ENCODE peak calls at places on chromosomes 7 and 10, in ten cellular contexts. X is transverse colon, J is GM12891, Y is prostate gland, I is HepG2, M is spleen, H is sigmoid colon, W is K562, G is esophagus muscularis mucosa, D is GM12878. S is an unnamed sample.

GRCh38 chr10:85612833-85613232 is 753.8 kb downstream of the GRID1 start:
- DNase-seq in X (no peak), J (no peak), Y (no peak), I (no peak), M (no peak), H (no peak), W (no peak), G (peak), D (no peak), S (no peak)

GRCh38 chr10:34286136-34286739 is 528.9 kb downstream of the PARD3 start:
- DNase-seq in X (no peak), J (no peak), Y (no peak), I (no peak), M (no peak), H (no peak), W (no peak), G (no peak), D (no peak), S (no peak)

GRCh38 chr7:125551008-125551407 is 621.4 kb upstream of the POT1 start:
- DNase-seq in X (no peak), J (no peak), Y (no peak), I (no peak), M (no peak), H (no peak), W (no peak), G (no peak), D (no peak), S (no peak)

GRCh38 chr10:30755474-30755873 is 125.9 kb upstream of the LYZL2 start:
- DNase-seq in X (no peak), J (no peak), Y (no peak), I (no peak), M (no peak), H (no peak), W (no peak), G (no peak), D (no peak), S (no peak)

GRCh38 chr7:44727346-44728262 is 21.0 kb upstream of the ZMIZ2 start:
- DNase-seq in X (no peak), J (no peak), Y (no peak), I (no peak), M (peak), H (no peak), W (peak), G (no peak), D (no peak), S (no peak)

GRCh38 chr10:62019013-62019684 is 117.7 kb downstream of the ARID5B start:
- DNase-seq in X (no peak), J (no peak), Y (no peak), I (no peak), M (no peak), H (no peak), W (no peak), G (no peak), D (no peak), S (no peak)

GRCh38 chr10:130729876-130730275 is 581.6 kb downstream of the TCERG1L start:
- DNase-seq in X (no peak), J (no peak), Y (no peak), I (no peak), M (peak), H (peak), W (no peak), G (no peak), D (no peak), S (no peak)

GRCh38 chr10:132627736-132628512 is 90.3 kb downstream of the INPP5A start:
- DNase-seq in X (no peak), J (no peak), Y (no peak), I (no peak), M (peak), H (peak), W (peak), G (no peak), D (no peak), S (peak)

GRCh38 chr7:101294039-101294831 is 27.4 kb downstream of the IFT22 start:
- DNase-seq in X (no peak), J (no peak), Y (no peak), I (no peak), M (no peak), H (no peak), W (no peak), G (no peak), D (no peak), S (no peak)

GRCh38 chr7:141362580-141363435 is 188.4 kb upstream of the AGK start:
- DNase-seq in X (no peak), J (no peak), Y (no peak), I (no peak), M (no peak), H (no peak), W (no peak), G (no peak), D (no peak), S (no peak)

GRCh38 chr10:102702742-102703141 is 11.5 kb downstream of the ARL3 start:
- DNase-seq in X (no peak), J (no peak), Y (no peak), I (no peak), M (no peak), H (no peak), W (no peak), G (no peak), D (no peak), S (no peak)

GRCh38 chr7:45922810-45923209 is 1.7 kb upstream of the IGFBP3 start:
- DNase-seq in X (no peak), J (no peak), Y (no peak), I (no peak), M (no peak), H (no peak), W (no peak), G (peak), D (no peak), S (no peak)

GRCh38 chr7:131570401-131570800 is 14.0 kb upstream of the PODXL start:
- DNase-seq in X (no peak), J (no peak), Y (no peak), I (peak), M (no peak), H (no peak), W (no peak), G (no peak), D (no peak), S (no peak)

GRCh38 chr7:46830-47140 is 145.6 kb upstream of the FAM20C start:
- DNase-seq in X (peak), J (no peak), Y (peak), I (no peak), M (peak), H (no peak), W (no peak), G (no peak), D (no peak), S (peak)

GRCh38 chr7:135716677-135717238 is 11.2 kb downstream of the SLC13A4 start:
- DNase-seq in X (no peak), J (no peak), Y (no peak), I (no peak), M (no peak), H (no peak), W (no peak), G (no peak), D (no peak), S (no peak)

GRCh38 chr10:37734971-37735370 is 122.4 kb downstream of the ZNF248 start:
- DNase-seq in X (no peak), J (no peak), Y (no peak), I (peak), M (no peak), H (no peak), W (peak), G (no peak), D (no peak), S (no peak)

GRCh38 chr7:786472-787255 is 45.6 kb upstream of the SUN1 start:
- DNase-seq in X (peak), J (peak), Y (peak), I (peak), M (peak), H (peak), W (peak), G (no peak), D (no peak), S (no peak)

GRCh38 chr7:92834661-92835139 is 1.7 kb downstream of the CDK6 start:
- DNase-seq in X (peak), J (no peak), Y (peak), I (no peak), M (no peak), H (peak), W (peak), G (no peak), D (no peak), S (peak)

GRCh38 chr7:120554960-120555571 is 282.1 kb downstream of the KCND2 start:
- DNase-seq in X (no peak), J (no peak), Y (no peak), I (peak), M (no peak), H (no peak), W (peak), G (no peak), D (peak), S (no peak)

GRCh38 chr7:65429642-65430343 is 56.1 kb downstream of the ZNF92 start:
- DNase-seq in X (no peak), J (no peak), Y (no peak), I (no peak), M (no peak), H (no peak), W (no peak), G (no peak), D (no peak), S (no peak)

GRCh38 chr10:119251315-119251708 is 43.9 kb downstream of the GRK5 start:
- DNase-seq in X (no peak), J (no peak), Y (no peak), I (no peak), M (peak), H (peak), W (peak), G (no peak), D (no peak), S (no peak)

GRCh38 chr7:89028319-89028718 is 232.8 kb upstream of the TEX47 start:
- DNase-seq in X (no peak), J (no peak), Y (no peak), I (no peak), M (no peak), H (no peak), W (no peak), G (no peak), D (no peak), S (no peak)

GRCh38 chr7:105413887-105414437 is 25.2 kb upstream of the SRPK2 start:
- DNase-seq in X (no peak), J (no peak), Y (no peak), I (no peak), M (no peak), H (no peak), W (no peak), G (no peak), D (no peak), S (no peak)

GRCh38 chr10:69807696-69808095 is 6.0 kb downstream of the COL13A1 start:
- DNase-seq in X (no peak), J (no peak), Y (no peak), I (no peak), M (peak), H (no peak), W (peak), G (no peak), D (no peak), S (no peak)

GRCh38 chr7:129188892-129189660 is 643 bp downstream of the SMO start:
- DNase-seq in X (no peak), J (no peak), Y (no peak), I (no peak), M (peak), H (peak), W (no peak), G (no peak), D (no peak), S (no peak)

GRCh38 chr10:97608991-97609561 is 19.6 kb downstream of the C10orf62 start:
- DNase-seq in X (no peak), J (no peak), Y (no peak), I (no peak), M (no peak), H (no peak), W (no peak), G (no peak), D (no peak), S (no peak)

GRCh38 chr7:45053941-45054340 is 34.8 kb downstream of the NACAD start:
- DNase-seq in X (no peak), J (no peak), Y (no peak), I (no peak), M (peak), H (no peak), W (no peak), G (no peak), D (no peak), S (peak)

GRCh38 chr10:23095404-23095965 is at the start of gene MSRB2:
- DNase-seq in X (peak), J (peak), Y (peak), I (peak), M (peak), H (peak), W (peak), G (peak), D (peak), S (peak)

GRCh38 chr10:123999956-124000615 is 93.3 kb downstream of the CHST15 start:
- DNase-seq in X (no peak), J (peak), Y (no peak), I (no peak), M (peak), H (no peak), W (no peak), G (peak), D (no peak), S (no peak)

GRCh38 chr10:7950981-7951847 is 103.3 kb upstream of the GATA3 start:
- DNase-seq in X (no peak), J (no peak), Y (no peak), I (peak), M (no peak), H (no peak), W (no peak), G (no peak), D (no peak), S (no peak)

GRCh38 chr7:6168469-6168868 is 104.0 kb downstream of the CYTH3 start:
- DNase-seq in X (no peak), J (no peak), Y (no peak), I (no peak), M (no peak), H (no peak), W (no peak), G (no peak), D (no peak), S (no peak)

GRCh38 chr10:12489357-12489756 is 140.0 kb downstream of the CAMK1D start:
- DNase-seq in X (no peak), J (no peak), Y (no peak), I (no peak), M (no peak), H (no peak), W (no peak), G (no peak), D (no peak), S (no peak)

GRCh38 chr7:55026086-55026790 is 7.4 kb downstream of the EGFR start:
- DNase-seq in X (no peak), J (no peak), Y (no peak), I (no peak), M (no peak), H (no peak), W (no peak), G (peak), D (no peak), S (no peak)

GRCh38 chr7:12570148-12570528 is 382 bp upstream of the SCIN start:
- DNase-seq in X (peak), J (no peak), Y (peak), I (no peak), M (no peak), H (no peak), W (no peak), G (no peak), D (no peak), S (no peak)

GRCh38 chr7:1536768-1537630 is 6.5 kb downstream of the MAFK start:
- DNase-seq in X (peak), J (no peak), Y (peak), I (peak), M (peak), H (peak), W (peak), G (peak), D (no peak), S (peak)

GRCh38 chr10:26697163-26697921 is at the start of gene PDSS1:
- DNase-seq in X (peak), J (peak), Y (peak), I (peak), M (peak), H (peak), W (peak), G (peak), D (peak), S (peak)

GRCh38 chr7:102210787-102211186 is 75.9 kb upstream of the SH2B2 start:
- DNase-seq in X (no peak), J (no peak), Y (no peak), I (peak), M (no peak), H (no peak), W (no peak), G (no peak), D (no peak), S (no peak)

GRCh38 chr7:2921748-2922147 is 77.6 kb upstream of the GNA12 start:
- DNase-seq in X (no peak), J (no peak), Y (no peak), I (peak), M (no peak), H (no peak), W (no peak), G (no peak), D (no peak), S (no peak)

GRCh38 chr7:86932038-86932512 is 127.4 kb downstream of the ELAPOR2 start:
- DNase-seq in X (no peak), J (no peak), Y (no peak), I (no peak), M (no peak), H (no peak), W (no peak), G (no peak), D (no peak), S (no peak)

GRCh38 chr10:110567201-110568054 is at the start of gene SMC3:
- DNase-seq in X (peak), J (peak), Y (peak), I (peak), M (peak), H (peak), W (peak), G (peak), D (peak), S (peak)

GRCh38 chr10:110569120-110569519 is 1.6 kb downstream of the SMC3 start:
- DNase-seq in X (no peak), J (no peak), Y (no peak), I (no peak), M (peak), H (no peak), W (no peak), G (no peak), D (no peak), S (no peak)

GRCh38 chr10:110566472-110567200 is 859 bp upstream of the SMC3 start:
- DNase-seq in X (no peak), J (no peak), Y (no peak), I (no peak), M (peak), H (no peak), W (peak), G (no peak), D (no peak), S (no peak)

GRCh38 chr10:110569736-110570135 is 2.2 kb downstream of the SMC3 start:
- DNase-seq in X (no peak), J (no peak), Y (no peak), I (peak), M (no peak), H (no peak), W (no peak), G (no peak), D (no peak), S (no peak)

DNA sequence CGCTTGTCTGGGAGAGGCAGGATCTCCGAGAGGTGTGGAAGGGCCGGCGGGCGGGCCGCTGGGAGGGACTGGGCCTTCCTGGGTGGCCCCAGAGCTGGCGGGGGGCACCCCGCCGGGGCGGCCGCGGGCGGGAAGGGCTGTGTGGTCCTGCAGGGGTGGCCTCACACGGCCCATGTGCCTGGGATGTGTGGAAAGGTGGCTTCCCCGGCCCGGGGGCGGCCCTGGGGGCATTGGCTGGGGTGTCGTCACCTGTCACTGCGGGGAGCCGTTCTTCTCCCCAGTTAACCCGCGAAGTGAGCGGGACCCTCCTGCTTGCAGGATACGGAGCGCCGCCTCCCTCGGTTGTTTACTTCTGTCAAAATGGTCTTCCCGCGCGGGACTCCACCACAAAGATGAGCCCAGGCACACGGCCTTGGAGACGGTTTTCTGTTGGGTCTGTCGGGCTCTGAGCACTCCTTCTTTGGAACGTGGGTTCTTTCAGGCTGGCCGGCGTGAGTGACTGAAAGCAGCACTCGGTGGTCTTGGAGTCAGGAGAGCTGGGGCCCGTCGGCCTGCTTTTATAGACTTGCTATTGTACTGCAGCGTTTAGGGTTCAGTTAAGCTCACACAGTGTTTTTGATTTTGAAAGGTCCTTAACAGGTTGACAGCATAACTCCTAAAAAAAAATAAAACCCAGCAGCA is 700 bp downstream of the SMC3 start:
- DNase-seq in X (peak), J (peak), Y (peak), I (peak), M (peak), H (peak), W (peak), G (no peak), D (no peak), S (peak)
- TF ChIP-seq POLR2AphosphoS5 in X (no peak), J (no peak), Y (no peak), I (no peak), M (no peak), H (no peak), W (no peak), G (no peak), D (peak), S (no peak)

DNA sequence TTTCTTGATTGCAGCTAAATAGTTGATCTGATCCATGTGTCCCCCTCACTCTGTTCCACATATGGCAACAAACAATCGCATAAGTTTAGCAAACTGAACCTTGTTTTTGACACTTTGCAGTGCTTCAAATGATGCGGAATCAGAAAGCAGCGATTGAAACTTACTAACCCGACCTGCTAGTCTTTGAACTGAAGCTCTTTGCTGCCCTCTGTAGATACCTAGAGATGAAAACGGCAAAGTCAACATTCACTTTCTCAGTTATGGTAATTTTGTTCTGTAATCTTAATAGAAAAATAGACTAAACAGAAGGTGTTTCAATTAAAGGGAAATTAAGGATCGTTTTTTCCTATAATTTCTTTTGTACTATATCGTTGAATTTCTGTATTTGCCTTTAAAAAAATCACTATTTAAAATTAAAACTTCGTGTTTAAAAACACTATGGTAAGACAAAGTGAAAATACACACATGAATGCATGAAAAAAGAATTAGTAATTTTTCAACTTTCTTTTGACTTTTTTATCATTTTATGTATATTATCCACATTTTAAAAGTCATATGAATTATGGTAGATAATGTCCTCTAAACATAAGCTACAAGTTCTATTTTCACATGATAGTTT is 276.5 kb downstream of the MAGI2 start:
- DNase-seq in X (no peak), J (no peak), Y (peak), I (peak), M (no peak), H (no peak), W (peak), G (no peak), D (no peak), S (no peak)
- TF ChIP-seq POLR2AphosphoS5 in X (no peak), J (no peak), Y (no peak), I (no peak), M (no peak), H (no peak), W (no peak), G (no peak), D (no peak), S (no peak)

DNA sequence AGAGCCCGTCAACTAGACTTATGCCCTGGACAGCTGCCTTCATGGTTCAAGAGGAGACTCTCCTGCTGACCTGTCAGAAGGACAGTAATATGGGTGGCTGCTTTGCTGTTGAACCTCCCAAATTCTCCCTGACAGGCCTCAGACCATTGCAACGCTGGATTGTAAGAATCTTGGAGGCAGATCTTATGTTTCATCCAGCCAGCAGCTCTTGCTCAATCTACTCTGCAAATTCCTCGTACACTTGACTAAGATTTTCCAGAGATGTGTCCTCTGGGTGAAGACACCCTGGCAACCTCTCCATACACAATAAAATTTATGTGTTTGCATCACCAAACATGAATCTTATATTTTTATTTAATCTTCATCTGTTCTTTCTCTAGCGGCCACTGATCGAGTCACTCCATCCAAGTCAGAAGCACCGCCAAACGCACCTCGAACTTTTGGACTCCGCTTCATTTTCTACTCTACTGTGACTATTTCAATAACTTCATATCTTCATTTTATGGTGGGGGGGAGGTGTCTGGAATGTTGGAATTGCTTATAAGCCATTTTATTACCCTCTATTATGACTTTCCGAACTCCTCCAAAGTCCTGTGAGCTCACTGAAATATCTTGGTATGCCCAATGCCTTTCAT is 623.2 kb downstream of the ACTR3B start:
- DNase-seq in X (no peak), J (no peak), Y (no peak), I (no peak), M (no peak), H (peak), W (no peak), G (peak), D (no peak), S (no peak)
- TF ChIP-seq POLR2AphosphoS5 in X (peak), J (no peak), Y (no peak), I (no peak), M (no peak), H (peak), W (no peak), G (peak), D (no peak), S (no peak)

GRCh38 chr10:100286051-100287033 is at the start of gene BLOC1S2:
- DNase-seq in X (peak), J (peak), Y (peak), I (peak), M (peak), H (peak), W (peak), G (peak), D (peak), S (peak)
- TF ChIP-seq POLR2AphosphoS5 in X (peak), J (peak), Y (peak), I (peak), M (peak), H (peak), W (peak), G (peak), D (peak), S (no peak)

S was measured in suprapubic skin.